ENCODE peak calls at places on chromosomes 11 and 22, in eight cellular contexts. H is colonic mucosa, X is MCF 10A, B is progenitor cell of endocrine pancreas, Q is BJ, E is gastrocnemius medialis, S is upper lobe of right lung, K is endothelial cell. R is an unnamed sample.

GRCh38 chr22:35384567-35384966 is 3.7 kb downstream of the HMOX1 start:
- DNase-seq in B (no peak), Q (no peak), E (no peak), K (no peak), H (no peak), S (no peak), X (no peak), R (no peak)

GRCh38 chr22:45804986-45805325 is 133.3 kb downstream of the ATXN10 start:
- DNase-seq in S (no peak), K (no peak), B (no peak), Q (peak), E (no peak), H (no peak), X (peak), R (no peak)

GRCh38 chr11:67648140-67648795 is 2.3 kb downstream of the ACY3 start:
- DNase-seq in B (no peak), E (no peak), Q (no peak), S (peak), K (peak), H (no peak), X (no peak), R (no peak)

GRCh38 chr22:50348058-50348457 is 4.9 kb downstream of the PPP6R2 start:
- DNase-seq in B (no peak), E (no peak), X (no peak), Q (no peak), K (no peak), H (no peak), S (no peak), R (no peak)

GRCh38 chr11:120284272-120284671 is 40.8 kb upstream of the TLCD5 start:
- DNase-seq in S (peak), H (no peak), X (no peak), Q (no peak), K (no peak), E (no peak), B (no peak), R (no peak)

GRCh38 chr11:70503878-70504240 is 105.5 kb downstream of the CTTN start:
- DNase-seq in X (no peak), K (peak), B (no peak), S (no peak), H (peak), Q (no peak), E (no peak), R (no peak)

GRCh38 chr11:69674267-69674885 is 777 bp downstream of the LTO1 start:
- DNase-seq in B (no peak), Q (no peak), H (peak), S (peak), K (no peak), X (peak), E (peak), R (no peak)

GRCh38 chr11:34890812-34891211 is 25.4 kb downstream of the APIP start:
- DNase-seq in S (no peak), Q (no peak), E (no peak), B (no peak), H (no peak), K (no peak), X (peak), R (no peak)

GRCh38 chr22:50474711-50475651 is at the start of gene SBF1:
- DNase-seq in E (peak), Q (peak), B (peak), S (peak), X (peak), K (peak), H (peak), R (peak)

GRCh38 chr11:2931771-2932738 is 2.8 kb upstream of the PHLDA2 start:
- DNase-seq in K (no peak), X (no peak), S (peak), Q (no peak), B (no peak), E (no peak), H (peak), R (no peak)

DNA sequence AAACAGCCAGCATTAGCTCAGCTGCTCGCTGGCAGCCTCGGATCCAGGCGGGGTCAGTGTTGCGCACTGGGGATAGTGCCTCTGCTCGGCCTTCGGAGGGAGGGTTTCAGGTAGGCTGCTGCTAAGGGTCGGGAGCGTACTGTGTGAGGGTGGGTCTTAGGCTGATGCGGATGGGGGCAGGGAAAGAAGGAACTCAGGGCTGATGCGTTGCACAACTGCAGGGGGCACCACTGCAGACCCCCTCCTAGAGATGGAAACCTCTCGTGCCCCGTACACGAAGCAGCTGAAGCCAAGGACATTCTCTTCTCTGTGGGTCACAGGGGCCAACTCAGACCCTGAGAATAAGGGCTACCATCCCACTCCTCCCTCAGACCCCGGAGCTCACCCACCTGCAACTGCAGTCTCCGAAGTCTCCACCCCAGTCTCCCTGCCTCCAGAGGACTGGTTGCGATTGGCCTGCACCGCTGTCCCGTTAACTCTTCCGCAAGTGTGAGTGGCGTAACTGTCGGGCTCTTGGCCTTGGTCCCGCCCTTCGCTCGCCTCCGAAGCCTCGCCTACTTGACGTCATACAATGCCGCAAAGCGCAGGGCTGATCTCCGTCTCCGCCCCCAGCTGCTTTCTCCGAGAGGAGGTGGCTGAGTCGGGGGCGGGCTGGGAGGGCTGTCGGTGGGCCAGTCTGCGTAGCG is at the start of gene KBTBD3:
- DNase-seq in K (peak), E (peak), X (peak), S (peak), Q (peak), H (peak), B (peak), R (peak)
- TF ChIP-seq CTCF in K (no peak), E (no peak), X (no peak), S (peak), Q (peak), H (no peak), B (peak), R (peak)

GRCh38 chr11:65416341-65417185 is 6.0 kb upstream of the NEAT1 start:
- DNase-seq in K (peak), Q (no peak), X (peak), E (peak), S (peak), B (peak), H (peak), R (peak)
- TF ChIP-seq CTCF in K (peak), Q (peak), X (peak), E (no peak), S (peak), B (peak), H (peak), R (peak)

DNA sequence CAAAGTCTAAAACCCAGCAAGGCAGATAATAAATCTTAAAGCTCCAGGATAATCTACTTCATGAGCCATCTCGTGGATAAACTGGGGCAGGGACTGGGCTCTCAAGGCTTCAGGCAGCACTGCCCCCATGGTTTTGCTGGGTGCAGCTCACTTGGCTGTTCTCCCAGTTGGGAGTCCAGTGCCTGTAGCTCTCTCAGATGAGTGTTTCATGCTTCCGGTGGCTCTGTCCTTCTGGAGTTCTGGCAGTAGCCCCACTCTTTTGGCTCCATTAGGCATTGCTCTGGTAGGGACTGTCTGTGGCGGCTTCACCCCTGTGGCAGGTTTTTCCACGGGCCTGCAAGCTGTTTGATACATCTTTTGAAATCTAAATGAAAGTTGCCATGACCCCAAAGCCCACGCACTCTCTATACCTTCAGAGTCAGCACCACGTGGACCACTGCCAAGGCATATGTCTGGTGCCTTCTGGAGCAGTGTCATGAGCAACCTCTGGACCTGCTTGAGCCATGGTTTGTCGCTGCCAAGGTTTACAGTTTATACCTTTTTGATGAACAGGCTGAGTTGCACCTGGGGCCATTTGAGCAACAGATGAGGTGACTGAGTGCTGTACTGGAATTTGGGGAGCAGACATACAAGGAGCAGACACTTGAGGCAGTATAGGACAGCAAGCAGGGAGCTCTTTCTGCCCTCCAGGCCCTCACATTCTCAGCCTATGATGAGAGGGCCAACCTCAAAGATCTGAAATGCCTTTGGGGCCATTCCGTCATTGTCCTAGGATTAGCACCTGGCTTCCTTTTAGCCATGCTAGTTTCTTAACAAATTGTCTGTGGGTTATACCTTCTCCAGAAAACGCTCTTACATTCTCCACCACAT is 48.6 kb downstream of the MTNR1B start:
- DNase-seq in S (no peak), H (no peak), Q (no peak), E (no peak), X (peak), K (no peak), B (no peak), R (no peak)
- TF ChIP-seq CTCF in S (no peak), H (no peak), Q (no peak), E (no peak), X (peak), K (no peak), B (no peak), R (no peak)

GRCh38 chr22:27115410-27115809 is 458.0 kb downstream of the MIAT start:
- DNase-seq in E (no peak), B (no peak), S (no peak), Q (no peak), H (no peak), X (no peak), K (no peak), R (no peak)

GRCh38 chr22:27114186-27114585 is 456.8 kb downstream of the MIAT start:
- DNase-seq in K (no peak), B (no peak), X (no peak), S (no peak), Q (no peak), E (no peak), H (no peak), R (no peak)

GRCh38 chr22:27112273-27112672 is 454.9 kb downstream of the MIAT start:
- DNase-seq in B (no peak), S (no peak), Q (no peak), K (no peak), X (no peak), H (no peak), E (no peak), R (no peak)

GRCh38 chr22:27111796-27112195 is 454.4 kb downstream of the MIAT start:
- DNase-seq in E (no peak), B (no peak), H (no peak), S (no peak), X (no peak), Q (no peak), K (no peak), R (no peak)

DNA sequence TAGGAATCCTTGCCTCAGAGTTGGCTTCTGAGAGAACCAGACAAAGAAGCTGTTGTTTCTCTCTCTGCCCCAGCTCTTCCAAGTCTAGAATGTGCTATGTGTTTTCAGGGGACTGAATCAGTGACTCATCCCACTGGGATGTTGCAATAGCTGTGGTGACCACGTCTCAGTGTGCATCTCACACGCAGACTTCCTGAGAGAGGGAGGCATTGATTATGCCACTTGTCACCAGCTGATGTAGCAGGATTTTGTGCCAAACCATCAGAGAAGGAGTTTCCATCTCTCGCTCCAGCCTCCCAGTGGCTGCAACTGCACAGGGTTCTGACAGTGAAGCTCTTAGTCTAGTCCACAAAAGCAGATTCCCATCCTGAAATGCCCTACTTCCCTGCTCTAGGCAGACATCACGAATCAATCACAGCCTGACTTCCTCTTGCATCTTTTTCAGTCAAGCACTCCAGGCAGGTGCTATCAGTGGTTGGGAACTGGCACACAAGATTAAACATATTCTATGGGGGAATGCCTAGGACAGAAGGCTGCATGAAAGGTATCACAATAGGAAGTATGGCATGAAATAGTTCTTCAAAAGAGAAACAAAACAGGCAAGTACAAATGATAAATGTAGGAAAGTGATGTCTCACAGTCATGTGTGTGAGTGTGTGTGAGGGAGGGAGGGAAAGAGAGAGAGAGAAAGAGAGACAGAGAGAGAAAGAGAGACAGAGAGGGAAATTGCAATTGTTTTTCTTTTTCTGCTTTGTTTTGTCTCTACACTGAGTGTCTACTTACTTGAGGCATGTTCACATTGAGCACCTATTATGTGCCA is 456.0 kb downstream of the MIAT start:
- DNase-seq in B (no peak), X (peak), K (no peak), Q (peak), H (peak), E (peak), S (no peak), R (no peak)
- TF ChIP-seq CTCF in B (no peak), X (no peak), K (no peak), Q (no peak), H (no peak), E (no peak), S (no peak), R (no peak)

GRCh38 chr11:44590769-44591168 is 25.3 kb downstream of the CD82 start:
- DNase-seq in E (no peak), Q (no peak), H (no peak), X (no peak), B (no peak), S (no peak), K (no peak), R (no peak)
- TF ChIP-seq CTCF in E (no peak), Q (no peak), H (no peak), X (no peak), B (no peak), S (no peak), K (no peak), R (no peak)

DNA sequence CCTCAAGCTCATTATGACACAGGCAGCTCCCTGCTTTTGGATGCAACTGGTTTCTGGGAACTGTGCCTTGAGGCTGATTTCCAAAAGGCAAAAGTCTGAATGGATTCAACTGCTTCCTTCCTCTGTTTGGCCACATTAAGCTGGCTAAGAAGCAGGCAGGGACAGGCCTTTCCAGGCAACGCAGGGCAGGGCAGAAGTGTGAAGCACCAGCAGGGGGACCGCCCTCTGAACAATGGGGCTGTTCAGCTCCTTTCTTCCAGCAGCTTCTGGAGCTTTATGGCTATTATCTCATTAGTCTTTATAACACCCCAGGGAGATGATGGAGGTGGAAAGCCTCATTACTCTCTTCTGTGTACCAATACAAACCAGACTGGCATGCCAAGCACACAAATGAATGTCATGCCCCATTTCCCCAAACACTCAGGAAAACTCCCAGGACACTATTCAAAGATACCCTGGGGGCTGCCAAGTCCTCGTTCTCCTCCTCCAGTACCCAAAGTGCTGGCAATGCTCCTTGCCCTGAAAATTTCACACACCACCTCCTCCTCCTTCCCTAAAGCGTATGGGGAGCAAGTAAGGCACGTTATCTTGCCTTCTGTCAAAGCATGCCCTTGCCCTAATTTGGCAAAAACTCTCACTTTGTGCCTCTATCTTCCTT is 21.3 kb downstream of the MORC2 start:
- DNase-seq in K (peak), Q (no peak), S (no peak), B (no peak), H (no peak), E (no peak), X (no peak), R (no peak)
- TF ChIP-seq CTCF in K (no peak), Q (no peak), S (no peak), B (no peak), H (no peak), E (no peak), X (no peak), R (no peak)

GRCh38 chr11:108593214-108593909 is at the start of gene EXPH5:
- DNase-seq in E (peak), H (peak), S (peak), B (peak), X (peak), Q (no peak), K (peak), R (peak)
- TF ChIP-seq CTCF in E (no peak), H (no peak), S (no peak), B (no peak), X (no peak), Q (peak), K (no peak), R (no peak)

GRCh38 chr11:57641011-57641410 is 8.7 kb downstream of the YPEL4 start:
- DNase-seq in B (no peak), K (no peak), H (no peak), X (no peak), E (peak), Q (no peak), S (no peak), R (no peak)
- TF ChIP-seq CTCF in B (peak), K (no peak), H (no peak), X (no peak), E (no peak), Q (peak), S (no peak), R (no peak)

GRCh38 chr11:59154585-59154984 is 11.9 kb downstream of the FAM111A start:
- DNase-seq in H (no peak), Q (no peak), B (no peak), X (no peak), E (no peak), K (no peak), S (no peak), R (no peak)
- TF ChIP-seq CTCF in H (no peak), Q (no peak), B (no peak), X (no peak), E (no peak), K (no peak), S (no peak), R (no peak)

R was measured in natural killer cell.